ENCODE peak calls at places on chromosome 9, in four cellular contexts. B, R, G and V are unnamed samples.

GRCh38 chr9:109149722-109150121 is 17.3 kb downstream of the FRRS1L start:
- DNase-seq in B (no peak), R (no peak), G (no peak), V (no peak)

GRCh38 chr9:29393064-29393463 is 1819.8 kb upstream of the C9orf72 start:
- DNase-seq in B (no peak), R (no peak), G (no peak), V (no peak)

GRCh38 chr9:98742325-98743280 is 33.9 kb upstream of the GABBR2 start:
- DNase-seq in B (no peak), R (no peak), G (no peak), V (no peak)

GRCh38 chr9:108271646-108272349 is 584.0 kb downstream of the ACTL7B start:
- DNase-seq in B (no peak), R (no peak), G (peak; percentile 46), V (no peak)

GRCh38 chr9:74092491-74092834 is 404.7 kb upstream of the RORB start:
- DNase-seq in B (no peak), R (no peak), G (no peak), V (no peak)

GRCh38 chr9:682633-683508 is 158.6 kb upstream of the DMRT1 start:
- DNase-seq in B (no peak), R (no peak), G (no peak), V (no peak)

GRCh38 chr9:134837529-134837928 is 43.1 kb upstream of the FCN2 start:
- DNase-seq in B (no peak), R (no peak), G (no peak), V (no peak)

GRCh38 chr9:109557481-109557880 is 59.4 kb upstream of the PTPN3 start:
- DNase-seq in B (no peak), R (no peak), G (no peak), V (no peak)

GRCh38 chr9:137502008-137502913 is 43.1 kb upstream of the NSMF start:
- DNase-seq in B (no peak), R (no peak), G (peak; percentile 75), V (peak; percentile 67)

GRCh38 chr9:98890256-98890655 is 53.5 kb upstream of the COL15A1 start:
- DNase-seq in B (no peak), R (no peak), G (no peak), V (no peak)

GRCh38 chr9:26928966-26929495 is 18.0 kb downstream of the PLAA start:
- DNase-seq in B (no peak), R (no peak), G (no peak), V (no peak)

GRCh38 chr9:124190761-124191160 is 67.0 kb upstream of the NEK6 start:
- DNase-seq in B (no peak), R (no peak), G (no peak), V (no peak)

GRCh38 chr9:120924698-120925534 is 1.7 kb downstream of the TRAF1 start:
- DNase-seq in B (no peak), R (no peak), G (no peak), V (no peak)

GRCh38 chr9:6764570-6765334 is 7.0 kb downstream of the KDM4C start:
- DNase-seq in B (no peak), R (no peak), G (no peak), V (no peak)

GRCh38 chr9:83403864-83404263 is 134.3 kb downstream of the FRMD3 start:
- DNase-seq in B (no peak), R (no peak), G (no peak), V (no peak)

GRCh38 chr9:111052831-111053230 is 14.6 kb upstream of the LPAR1 start:
- DNase-seq in B (no peak), R (no peak), G (no peak), V (no peak)

GRCh38 chr9:114028646-114029045 is 49.5 kb downstream of the AMBP start:
- DNase-seq in B (no peak), R (no peak), G (no peak), V (no peak)

GRCh38 chr9:83598487-83598886 is 24.5 kb upstream of the IDNK start:
- DNase-seq in B (no peak), R (no peak), G (no peak), V (no peak)

GRCh38 chr9:105296889-105297288 is 52.4 kb downstream of the SLC44A1 start:
- DNase-seq in B (no peak), R (no peak), G (no peak), V (no peak)

GRCh38 chr9:74447451-74448193 is 49.5 kb upstream of the RORB start:
- DNase-seq in B (no peak), R (no peak), G (no peak), V (no peak)

GRCh38 chr9:110842169-110842568 is 173.6 kb downstream of the MUSK start:
- DNase-seq in B (no peak), R (no peak), G (no peak), V (no peak)